ENCODE peak calls at places on chromosomes 16 and 17, in ten cellular contexts. One of them, this sample, is unnamed.

GRCh38 chr17:7023576-7024401 is 939 bp downstream of the BCL6B start:
- DNase-seq in omental fat pad: peak
- DNase-seq in naive thymus-derived CD4-positive, alpha-beta T cell: peak
- DNase-seq in RPMI7951: peak
- DNase-seq in NCI-H1417: peak
- DNase-seq in stimulated activated CD8-positive, alpha-beta memory T cell treated with anti-CD3 and anti-CD28 coated beads, Interleukin-15, amount 100 ng/mL, for 48 hours: peak
- DNase-seq in posterior cingulate gyrus: peak
- DNase-seq in choroid plexus epithelial cell: peak
- DNase-seq in erythroblast: peak
- DNase-seq in NCI-H345: peak
- DNase-seq in this sample: peak

GRCh38 chr17:28004344-28004743 is 38.1 kb upstream of the NLK start:
- DNase-seq in NCI-H345: no peak
- DNase-seq in RPMI7951: no peak
- DNase-seq in stimulated activated CD8-positive, alpha-beta memory T cell treated with anti-CD3 and anti-CD28 coated beads, Interleukin-15, amount 100 ng/mL, for 48 hours: no peak
- DNase-seq in choroid plexus epithelial cell: no peak
- DNase-seq in erythroblast: no peak
- DNase-seq in NCI-H1417: no peak
- DNase-seq in naive thymus-derived CD4-positive, alpha-beta T cell: peak
- DNase-seq in posterior cingulate gyrus: no peak
- DNase-seq in omental fat pad: no peak
- DNase-seq in this sample: no peak

GRCh38 chr17:22512997-22513538 is 820.7 kb downstream of the KCNJ18 start:
- DNase-seq in RPMI7951: no peak
- DNase-seq in stimulated activated CD8-positive, alpha-beta memory T cell treated with anti-CD3 and anti-CD28 coated beads, Interleukin-15, amount 100 ng/mL, for 48 hours: no peak
- DNase-seq in posterior cingulate gyrus: no peak
- DNase-seq in omental fat pad: no peak
- DNase-seq in NCI-H1417: no peak
- DNase-seq in erythroblast: no peak
- DNase-seq in NCI-H345: no peak
- DNase-seq in naive thymus-derived CD4-positive, alpha-beta T cell: no peak
- DNase-seq in choroid plexus epithelial cell: no peak
- DNase-seq in this sample: no peak

GRCh38 chr17:65558683-65559311 is 2.7 kb downstream of the AXIN2 start:
- DNase-seq in NCI-H1417: peak
- DNase-seq in choroid plexus epithelial cell: no peak
- DNase-seq in RPMI7951: no peak
- DNase-seq in posterior cingulate gyrus: no peak
- DNase-seq in naive thymus-derived CD4-positive, alpha-beta T cell: no peak
- DNase-seq in stimulated activated CD8-positive, alpha-beta memory T cell treated with anti-CD3 and anti-CD28 coated beads, Interleukin-15, amount 100 ng/mL, for 48 hours: no peak
- DNase-seq in NCI-H345: peak
- DNase-seq in erythroblast: no peak
- DNase-seq in omental fat pad: no peak
- DNase-seq in this sample: no peak

GRCh38 chr17:1511290-1511689 is 5.1 kb downstream of the INPP5K start:
- DNase-seq in erythroblast: no peak
- DNase-seq in omental fat pad: no peak
- DNase-seq in NCI-H345: no peak
- DNase-seq in NCI-H1417: no peak
- DNase-seq in RPMI7951: no peak
- DNase-seq in naive thymus-derived CD4-positive, alpha-beta T cell: no peak
- DNase-seq in stimulated activated CD8-positive, alpha-beta memory T cell treated with anti-CD3 and anti-CD28 coated beads, Interleukin-15, amount 100 ng/mL, for 48 hours: no peak
- DNase-seq in choroid plexus epithelial cell: peak
- DNase-seq in posterior cingulate gyrus: no peak
- DNase-seq in this sample: no peak

GRCh38 chr16:67277999-67278772 is 1.1 kb upstream of the PLEKHG4 start:
- DNase-seq in NCI-H345: no peak
- DNase-seq in stimulated activated CD8-positive, alpha-beta memory T cell treated with anti-CD3 and anti-CD28 coated beads, Interleukin-15, amount 100 ng/mL, for 48 hours: no peak
- DNase-seq in posterior cingulate gyrus: no peak
- DNase-seq in choroid plexus epithelial cell: peak
- DNase-seq in RPMI7951: peak
- DNase-seq in erythroblast: peak
- DNase-seq in naive thymus-derived CD4-positive, alpha-beta T cell: no peak
- DNase-seq in NCI-H1417: no peak
- DNase-seq in omental fat pad: no peak
- DNase-seq in this sample: no peak

GRCh38 chr17:34173221-34173620 is 81.9 kb upstream of the CCL2 start:
- DNase-seq in erythroblast: no peak
- DNase-seq in posterior cingulate gyrus: no peak
- DNase-seq in naive thymus-derived CD4-positive, alpha-beta T cell: no peak
- DNase-seq in stimulated activated CD8-positive, alpha-beta memory T cell treated with anti-CD3 and anti-CD28 coated beads, Interleukin-15, amount 100 ng/mL, for 48 hours: no peak
- DNase-seq in choroid plexus epithelial cell: peak
- DNase-seq in omental fat pad: no peak
- DNase-seq in RPMI7951: peak
- DNase-seq in NCI-H1417: no peak
- DNase-seq in NCI-H345: no peak
- DNase-seq in this sample: no peak

GRCh38 chr16:50526249-50526648 is 21.9 kb upstream of the NKD1 start:
- DNase-seq in RPMI7951: no peak
- DNase-seq in naive thymus-derived CD4-positive, alpha-beta T cell: no peak
- DNase-seq in NCI-H345: no peak
- DNase-seq in omental fat pad: no peak
- DNase-seq in NCI-H1417: no peak
- DNase-seq in stimulated activated CD8-positive, alpha-beta memory T cell treated with anti-CD3 and anti-CD28 coated beads, Interleukin-15, amount 100 ng/mL, for 48 hours: no peak
- DNase-seq in posterior cingulate gyrus: no peak
- DNase-seq in erythroblast: no peak
- DNase-seq in choroid plexus epithelial cell: no peak
- DNase-seq in this sample: no peak

GRCh38 chr17:29027521-29027920 is 15.4 kb upstream of the PIPOX start:
- DNase-seq in choroid plexus epithelial cell: no peak
- DNase-seq in stimulated activated CD8-positive, alpha-beta memory T cell treated with anti-CD3 and anti-CD28 coated beads, Interleukin-15, amount 100 ng/mL, for 48 hours: no peak
- DNase-seq in omental fat pad: no peak
- DNase-seq in NCI-H1417: no peak
- DNase-seq in NCI-H345: no peak
- DNase-seq in posterior cingulate gyrus: no peak
- DNase-seq in erythroblast: no peak
- DNase-seq in naive thymus-derived CD4-positive, alpha-beta T cell: no peak
- DNase-seq in RPMI7951: no peak
- DNase-seq in this sample: no peak

GRCh38 chr16:4768549-4769305 is 1.8 kb upstream of the ZNF500 start:
- DNase-seq in NCI-H1417: peak
- DNase-seq in choroid plexus epithelial cell: peak
- DNase-seq in naive thymus-derived CD4-positive, alpha-beta T cell: peak
- DNase-seq in erythroblast: peak
- DNase-seq in NCI-H345: peak
- DNase-seq in posterior cingulate gyrus: peak
- DNase-seq in RPMI7951: peak
- DNase-seq in omental fat pad: peak
- DNase-seq in stimulated activated CD8-positive, alpha-beta memory T cell treated with anti-CD3 and anti-CD28 coated beads, Interleukin-15, amount 100 ng/mL, for 48 hours: peak
- DNase-seq in this sample: peak

GRCh38 chr17:80529904-80530292 is 14.7 kb upstream of the RPTOR start:
- DNase-seq in erythroblast: no peak
- DNase-seq in stimulated activated CD8-positive, alpha-beta memory T cell treated with anti-CD3 and anti-CD28 coated beads, Interleukin-15, amount 100 ng/mL, for 48 hours: no peak
- DNase-seq in RPMI7951: no peak
- DNase-seq in NCI-H1417: no peak
- DNase-seq in NCI-H345: no peak
- DNase-seq in posterior cingulate gyrus: no peak
- DNase-seq in omental fat pad: no peak
- DNase-seq in choroid plexus epithelial cell: no peak
- DNase-seq in naive thymus-derived CD4-positive, alpha-beta T cell: no peak
- DNase-seq in this sample: no peak

GRCh38 chr16:15457958-15458357 is 23.6 kb downstream of the BMERB1 start:
- DNase-seq in erythroblast: no peak
- DNase-seq in posterior cingulate gyrus: no peak
- DNase-seq in choroid plexus epithelial cell: no peak
- DNase-seq in RPMI7951: no peak
- DNase-seq in naive thymus-derived CD4-positive, alpha-beta T cell: no peak
- DNase-seq in stimulated activated CD8-positive, alpha-beta memory T cell treated with anti-CD3 and anti-CD28 coated beads, Interleukin-15, amount 100 ng/mL, for 48 hours: no peak
- DNase-seq in NCI-H1417: no peak
- DNase-seq in omental fat pad: no peak
- DNase-seq in NCI-H345: no peak
- DNase-seq in this sample: no peak

GRCh38 chr16:81513204-81514040 is 68.8 kb downstream of the CMIP start:
- DNase-seq in NCI-H1417: no peak
- DNase-seq in naive thymus-derived CD4-positive, alpha-beta T cell: no peak
- DNase-seq in choroid plexus epithelial cell: peak
- DNase-seq in erythroblast: no peak
- DNase-seq in RPMI7951: no peak
- DNase-seq in NCI-H345: no peak
- DNase-seq in posterior cingulate gyrus: peak
- DNase-seq in omental fat pad: no peak
- DNase-seq in stimulated activated CD8-positive, alpha-beta memory T cell treated with anti-CD3 and anti-CD28 coated beads, Interleukin-15, amount 100 ng/mL, for 48 hours: no peak
- DNase-seq in this sample: peak

GRCh38 chr17:3002538-3003301 is 60.7 kb downstream of the OR1D5 start:
- DNase-seq in omental fat pad: no peak
- DNase-seq in stimulated activated CD8-positive, alpha-beta memory T cell treated with anti-CD3 and anti-CD28 coated beads, Interleukin-15, amount 100 ng/mL, for 48 hours: no peak
- DNase-seq in NCI-H345: no peak
- DNase-seq in posterior cingulate gyrus: no peak
- DNase-seq in NCI-H1417: peak
- DNase-seq in erythroblast: no peak
- DNase-seq in RPMI7951: peak
- DNase-seq in naive thymus-derived CD4-positive, alpha-beta T cell: no peak
- DNase-seq in choroid plexus epithelial cell: no peak
- DNase-seq in this sample: no peak

GRCh38 chr17:55177159-55177913 is 87.4 kb upstream of the HLF start:
- DNase-seq in omental fat pad: no peak
- DNase-seq in choroid plexus epithelial cell: peak
- DNase-seq in posterior cingulate gyrus: no peak
- DNase-seq in stimulated activated CD8-positive, alpha-beta memory T cell treated with anti-CD3 and anti-CD28 coated beads, Interleukin-15, amount 100 ng/mL, for 48 hours: no peak
- DNase-seq in RPMI7951: no peak
- DNase-seq in naive thymus-derived CD4-positive, alpha-beta T cell: no peak
- DNase-seq in erythroblast: no peak
- DNase-seq in NCI-H1417: peak
- DNase-seq in NCI-H345: no peak
- DNase-seq in this sample: no peak

GRCh38 chr17:6639014-6639650 is 1.4 kb downstream of the KIAA0753 start:
- DNase-seq in omental fat pad: no peak
- DNase-seq in posterior cingulate gyrus: no peak
- DNase-seq in choroid plexus epithelial cell: no peak
- DNase-seq in erythroblast: no peak
- DNase-seq in NCI-H1417: peak
- DNase-seq in RPMI7951: no peak
- DNase-seq in stimulated activated CD8-positive, alpha-beta memory T cell treated with anti-CD3 and anti-CD28 coated beads, Interleukin-15, amount 100 ng/mL, for 48 hours: no peak
- DNase-seq in naive thymus-derived CD4-positive, alpha-beta T cell: no peak
- DNase-seq in NCI-H345: no peak
- DNase-seq in this sample: no peak

GRCh38 chr16:4917117-4917516 is 19.8 kb downstream of the PPL start:
- DNase-seq in NCI-H345: no peak
- DNase-seq in stimulated activated CD8-positive, alpha-beta memory T cell treated with anti-CD3 and anti-CD28 coated beads, Interleukin-15, amount 100 ng/mL, for 48 hours: no peak
- DNase-seq in omental fat pad: no peak
- DNase-seq in RPMI7951: peak
- DNase-seq in erythroblast: no peak
- DNase-seq in NCI-H1417: no peak
- DNase-seq in naive thymus-derived CD4-positive, alpha-beta T cell: no peak
- DNase-seq in posterior cingulate gyrus: no peak
- DNase-seq in choroid plexus epithelial cell: peak
- DNase-seq in this sample: no peak

GRCh38 chr16:1416521-1416941 is 2.0 kb upstream of the UNKL start:
- DNase-seq in RPMI7951: no peak
- DNase-seq in naive thymus-derived CD4-positive, alpha-beta T cell: no peak
- DNase-seq in omental fat pad: no peak
- DNase-seq in NCI-H1417: no peak
- DNase-seq in erythroblast: no peak
- DNase-seq in posterior cingulate gyrus: no peak
- DNase-seq in choroid plexus epithelial cell: no peak
- DNase-seq in stimulated activated CD8-positive, alpha-beta memory T cell treated with anti-CD3 and anti-CD28 coated beads, Interleukin-15, amount 100 ng/mL, for 48 hours: no peak
- DNase-seq in NCI-H345: no peak
- DNase-seq in this sample: no peak

GRCh38 chr17:38893612-38894011 is 23.8 kb downstream of the LASP1 start:
- DNase-seq in erythroblast: no peak
- DNase-seq in choroid plexus epithelial cell: peak
- DNase-seq in NCI-H345: no peak
- DNase-seq in NCI-H1417: no peak
- DNase-seq in omental fat pad: no peak
- DNase-seq in RPMI7951: peak
- DNase-seq in posterior cingulate gyrus: peak
- DNase-seq in stimulated activated CD8-positive, alpha-beta memory T cell treated with anti-CD3 and anti-CD28 coated beads, Interleukin-15, amount 100 ng/mL, for 48 hours: peak
- DNase-seq in naive thymus-derived CD4-positive, alpha-beta T cell: no peak
- DNase-seq in this sample: no peak

GRCh38 chr16:26111900-26112299 is 420.1 kb downstream of the HS3ST4 start:
- DNase-seq in stimulated activated CD8-positive, alpha-beta memory T cell treated with anti-CD3 and anti-CD28 coated beads, Interleukin-15, amount 100 ng/mL, for 48 hours: no peak
- DNase-seq in naive thymus-derived CD4-positive, alpha-beta T cell: no peak
- DNase-seq in NCI-H1417: no peak
- DNase-seq in RPMI7951: no peak
- DNase-seq in erythroblast: no peak
- DNase-seq in omental fat pad: no peak
- DNase-seq in posterior cingulate gyrus: no peak
- DNase-seq in NCI-H345: no peak
- DNase-seq in choroid plexus epithelial cell: no peak
- DNase-seq in this sample: no peak

GRCh38 chr17:55348749-55349354 is 72.8 kb downstream of the MMD start:
- DNase-seq in NCI-H1417: peak
- DNase-seq in posterior cingulate gyrus: peak
- DNase-seq in NCI-H345: peak
- DNase-seq in naive thymus-derived CD4-positive, alpha-beta T cell: peak
- DNase-seq in choroid plexus epithelial cell: peak
- DNase-seq in RPMI7951: peak
- DNase-seq in stimulated activated CD8-positive, alpha-beta memory T cell treated with anti-CD3 and anti-CD28 coated beads, Interleukin-15, amount 100 ng/mL, for 48 hours: no peak
- DNase-seq in erythroblast: peak
- DNase-seq in omental fat pad: no peak
- DNase-seq in this sample: peak

GRCh38 chr16:88596477-88596876 is 26.3 kb downstream of the ZC3H18 start:
- DNase-seq in NCI-H1417: no peak
- DNase-seq in posterior cingulate gyrus: no peak
- DNase-seq in stimulated activated CD8-positive, alpha-beta memory T cell treated with anti-CD3 and anti-CD28 coated beads, Interleukin-15, amount 100 ng/mL, for 48 hours: no peak
- DNase-seq in RPMI7951: no peak
- DNase-seq in erythroblast: no peak
- DNase-seq in naive thymus-derived CD4-positive, alpha-beta T cell: no peak
- DNase-seq in choroid plexus epithelial cell: peak
- DNase-seq in NCI-H345: no peak
- DNase-seq in omental fat pad: no peak
- DNase-seq in this sample: no peak